ENCODE peak calls at places on chromosomes 6 and 20, in five cellular contexts. E is SHP77, Z is nephron progenitor cell, F is GOT3, I is cardiac muscle cell. S is an unnamed sample.

GRCh38 chr6:54698974-54699373 is 147.6 kb upstream of the FAM83B start:
- DNase-seq in I (no peak), E (no peak), F (no peak), Z (no peak), S (no peak)

GRCh38 chr6:31792741-31793140 is 2.8 kb downstream of the VARS1 start:
- DNase-seq in Z (no peak), E (no peak), I (no peak), F (no peak), S (no peak)

GRCh38 chr6:29451471-29452193 is 5.2 kb downstream of the OR11A1 start:
- DNase-seq in Z (no peak), E (no peak), F (no peak), I (no peak), S (no peak)

GRCh38 chr6:169166896-169167580 is 86.6 kb downstream of the THBS2 start:
- DNase-seq in F (no peak), E (no peak), Z (no peak), I (no peak), S (no peak)

GRCh38 chr20:63096681-63097335 is 90.0 kb upstream of the BHLHE23 start:
- DNase-seq in I (no peak), E (no peak), Z (peak), F (no peak), S (no peak)

GRCh38 chr20:17177341-17177740 is 49.5 kb upstream of the PCSK2 start:
- DNase-seq in I (peak), F (no peak), E (no peak), Z (no peak), S (no peak)

GRCh38 chr20:42567409-42567808 is 622.3 kb downstream of the PTPRT start:
- DNase-seq in E (no peak), I (no peak), F (no peak), Z (no peak), S (no peak)

GRCh38 chr6:71681234-71681867 is 205.0 kb upstream of the RIMS1 start:
- DNase-seq in F (no peak), Z (no peak), E (no peak), I (no peak), S (no peak)

GRCh38 chr6:84618836-84619235 is 145.6 kb downstream of the TBX18 start:
- DNase-seq in F (no peak), Z (no peak), I (peak), E (no peak), S (no peak)